ENCODE peak calls at places on chromosomes 2 and 18, in eight cellular contexts. One of them, this sample, is unnamed.

GRCh38 chr2:227796044-227796780 is 17.4 kb upstream of the CCL20 start:
- DNase-seq in activated gamma-delta T cell treated with Interleukin-2 at 50 U/mL for 16 hours: no peak
- DNase-seq in Caki2: peak
- DNase-seq in CD8-positive, alpha-beta T cell: no peak
- DNase-seq in fibroblast of lung: no peak
- DNase-seq in A549: peak
- DNase-seq in HEK293T: no peak
- DNase-seq in GM23248: no peak
- DNase-seq in this sample: no peak

GRCh38 chr18:4293337-4293736 is 161.8 kb downstream of the DLGAP1 start:
- DNase-seq in activated gamma-delta T cell treated with Interleukin-2 at 50 U/mL for 16 hours: no peak
- DNase-seq in Caki2: no peak
- DNase-seq in CD8-positive, alpha-beta T cell: no peak
- DNase-seq in fibroblast of lung: no peak
- DNase-seq in A549: no peak
- DNase-seq in HEK293T: no peak
- DNase-seq in GM23248: no peak
- DNase-seq in this sample: no peak

GRCh38 chr18:57982372-57983021 is 61.5 kb upstream of the NEDD4L start:
- DNase-seq in activated gamma-delta T cell treated with Interleukin-2 at 50 U/mL for 16 hours: no peak
- DNase-seq in Caki2: no peak
- DNase-seq in CD8-positive, alpha-beta T cell: no peak
- DNase-seq in fibroblast of lung: no peak
- DNase-seq in A549: no peak
- DNase-seq in HEK293T: no peak
- DNase-seq in GM23248: no peak
- DNase-seq in this sample: no peak

GRCh38 chr18:39396168-39396567 is 1830.6 kb upstream of the CELF4 start:
- DNase-seq in activated gamma-delta T cell treated with Interleukin-2 at 50 U/mL for 16 hours: no peak
- DNase-seq in Caki2: no peak
- DNase-seq in CD8-positive, alpha-beta T cell: no peak
- DNase-seq in fibroblast of lung: no peak
- DNase-seq in A549: no peak
- DNase-seq in HEK293T: no peak
- DNase-seq in GM23248: no peak
- DNase-seq in this sample: no peak

GRCh38 chr2:8495189-8495855 is 186.5 kb upstream of the ID2 start:
- DNase-seq in activated gamma-delta T cell treated with Interleukin-2 at 50 U/mL for 16 hours: no peak
- DNase-seq in Caki2: no peak
- DNase-seq in CD8-positive, alpha-beta T cell: no peak
- DNase-seq in fibroblast of lung: no peak
- DNase-seq in A549: no peak
- DNase-seq in HEK293T: no peak
- DNase-seq in GM23248: no peak
- DNase-seq in this sample: no peak

GRCh38 chr18:63409301-63409700 is 13.0 kb downstream of the VPS4B start:
- DNase-seq in activated gamma-delta T cell treated with Interleukin-2 at 50 U/mL for 16 hours: no peak
- DNase-seq in Caki2: no peak
- DNase-seq in CD8-positive, alpha-beta T cell: no peak
- DNase-seq in fibroblast of lung: peak
- DNase-seq in A549: no peak
- DNase-seq in HEK293T: no peak
- DNase-seq in GM23248: no peak
- DNase-seq in this sample: no peak

GRCh38 chr2:196234672-196235071 is 63.3 kb upstream of the STK17B start:
- DNase-seq in activated gamma-delta T cell treated with Interleukin-2 at 50 U/mL for 16 hours: peak
- DNase-seq in Caki2: no peak
- DNase-seq in CD8-positive, alpha-beta T cell: peak
- DNase-seq in fibroblast of lung: peak
- DNase-seq in A549: no peak
- DNase-seq in HEK293T: no peak
- DNase-seq in GM23248: peak
- DNase-seq in this sample: no peak

GRCh38 chr18:31931163-31931885 is 11.6 kb downstream of the TRAPPC8 start:
- DNase-seq in activated gamma-delta T cell treated with Interleukin-2 at 50 U/mL for 16 hours: no peak
- DNase-seq in Caki2: no peak
- DNase-seq in CD8-positive, alpha-beta T cell: no peak
- DNase-seq in fibroblast of lung: no peak
- DNase-seq in A549: no peak
- DNase-seq in HEK293T: peak
- DNase-seq in GM23248: peak
- DNase-seq in this sample: peak

GRCh38 chr18:46590103-46590502 is 66.9 kb downstream of the LOXHD1 start:
- DNase-seq in activated gamma-delta T cell treated with Interleukin-2 at 50 U/mL for 16 hours: no peak
- DNase-seq in Caki2: no peak
- DNase-seq in CD8-positive, alpha-beta T cell: no peak
- DNase-seq in fibroblast of lung: no peak
- DNase-seq in A549: no peak
- DNase-seq in HEK293T: no peak
- DNase-seq in GM23248: no peak
- DNase-seq in this sample: no peak

GRCh38 chr18:11398625-11399024 is 210.8 kb upstream of the SLC35G4 start:
- DNase-seq in activated gamma-delta T cell treated with Interleukin-2 at 50 U/mL for 16 hours: no peak
- DNase-seq in Caki2: no peak
- DNase-seq in CD8-positive, alpha-beta T cell: no peak
- DNase-seq in fibroblast of lung: peak
- DNase-seq in A549: no peak
- DNase-seq in HEK293T: no peak
- DNase-seq in GM23248: peak
- DNase-seq in this sample: no peak

GRCh38 chr2:20882466-20883170 is 59.7 kb upstream of the LDAH start:
- DNase-seq in activated gamma-delta T cell treated with Interleukin-2 at 50 U/mL for 16 hours: no peak
- DNase-seq in Caki2: no peak
- DNase-seq in CD8-positive, alpha-beta T cell: no peak
- DNase-seq in fibroblast of lung: no peak
- DNase-seq in A549: no peak
- DNase-seq in HEK293T: no peak
- DNase-seq in GM23248: no peak
- DNase-seq in this sample: no peak

GRCh38 chr2:1641498-1641897 is 102.8 kb downstream of the PXDN start:
- DNase-seq in activated gamma-delta T cell treated with Interleukin-2 at 50 U/mL for 16 hours: no peak
- DNase-seq in Caki2: no peak
- DNase-seq in CD8-positive, alpha-beta T cell: no peak
- DNase-seq in fibroblast of lung: peak
- DNase-seq in A549: no peak
- DNase-seq in HEK293T: no peak
- DNase-seq in GM23248: no peak
- DNase-seq in this sample: peak

GRCh38 chr18:50623694-50624352 is 63.9 kb downstream of the MAPK4 start:
- DNase-seq in activated gamma-delta T cell treated with Interleukin-2 at 50 U/mL for 16 hours: no peak
- DNase-seq in Caki2: no peak
- DNase-seq in CD8-positive, alpha-beta T cell: no peak
- DNase-seq in fibroblast of lung: no peak
- DNase-seq in A549: no peak
- DNase-seq in HEK293T: no peak
- DNase-seq in GM23248: no peak
- DNase-seq in this sample: no peak

GRCh38 chr18:67509711-67510110 is 6.8 kb downstream of the DSEL start:
- DNase-seq in activated gamma-delta T cell treated with Interleukin-2 at 50 U/mL for 16 hours: no peak
- DNase-seq in Caki2: no peak
- DNase-seq in CD8-positive, alpha-beta T cell: no peak
- DNase-seq in fibroblast of lung: peak
- DNase-seq in A549: no peak
- DNase-seq in HEK293T: no peak
- DNase-seq in GM23248: peak
- DNase-seq in this sample: no peak

GRCh38 chr2:117794668-117795067 is 19.8 kb upstream of the DDX18 start:
- DNase-seq in activated gamma-delta T cell treated with Interleukin-2 at 50 U/mL for 16 hours: no peak
- DNase-seq in Caki2: no peak
- DNase-seq in CD8-positive, alpha-beta T cell: no peak
- DNase-seq in fibroblast of lung: no peak
- DNase-seq in A549: no peak
- DNase-seq in HEK293T: no peak
- DNase-seq in GM23248: peak
- DNase-seq in this sample: no peak

GRCh38 chr2:30208453-30208852 is 22.9 kb upstream of the LBH start:
- DNase-seq in activated gamma-delta T cell treated with Interleukin-2 at 50 U/mL for 16 hours: no peak
- DNase-seq in Caki2: peak
- DNase-seq in CD8-positive, alpha-beta T cell: peak
- DNase-seq in fibroblast of lung: peak
- DNase-seq in A549: peak
- DNase-seq in HEK293T: peak
- DNase-seq in GM23248: peak
- DNase-seq in this sample: peak

GRCh38 chr2:34401186-34401585 is 802.1 kb upstream of the FAM98A start:
- DNase-seq in activated gamma-delta T cell treated with Interleukin-2 at 50 U/mL for 16 hours: no peak
- DNase-seq in Caki2: no peak
- DNase-seq in CD8-positive, alpha-beta T cell: no peak
- DNase-seq in fibroblast of lung: no peak
- DNase-seq in A549: no peak
- DNase-seq in HEK293T: no peak
- DNase-seq in GM23248: peak
- DNase-seq in this sample: no peak

GRCh38 chr2:240437181-240437860 is 1.9 kb downstream of the GPC1 start:
- DNase-seq in activated gamma-delta T cell treated with Interleukin-2 at 50 U/mL for 16 hours: no peak
- DNase-seq in Caki2: no peak
- DNase-seq in CD8-positive, alpha-beta T cell: no peak
- DNase-seq in fibroblast of lung: no peak
- DNase-seq in A549: no peak
- DNase-seq in HEK293T: no peak
- DNase-seq in GM23248: no peak
- DNase-seq in this sample: no peak

GRCh38 chr18:71287268-71287667 is 998.4 kb downstream of the SOCS6 start:
- DNase-seq in activated gamma-delta T cell treated with Interleukin-2 at 50 U/mL for 16 hours: no peak
- DNase-seq in Caki2: no peak
- DNase-seq in CD8-positive, alpha-beta T cell: no peak
- DNase-seq in fibroblast of lung: no peak
- DNase-seq in A549: no peak
- DNase-seq in HEK293T: no peak
- DNase-seq in GM23248: no peak
- DNase-seq in this sample: no peak

GRCh38 chr2:170554278-170554955 is 160.7 kb upstream of the SP5 start:
- DNase-seq in activated gamma-delta T cell treated with Interleukin-2 at 50 U/mL for 16 hours: no peak
- DNase-seq in Caki2: no peak
- DNase-seq in CD8-positive, alpha-beta T cell: no peak
- DNase-seq in fibroblast of lung: peak
- DNase-seq in A549: no peak
- DNase-seq in HEK293T: no peak
- DNase-seq in GM23248: peak
- DNase-seq in this sample: peak

GRCh38 chr2:70141754-70142589 is 48.8 kb downstream of the C2orf42 start:
- DNase-seq in activated gamma-delta T cell treated with Interleukin-2 at 50 U/mL for 16 hours: peak
- DNase-seq in Caki2: no peak
- DNase-seq in CD8-positive, alpha-beta T cell: peak
- DNase-seq in fibroblast of lung: peak
- DNase-seq in A549: peak
- DNase-seq in HEK293T: no peak
- DNase-seq in GM23248: peak
- DNase-seq in this sample: no peak

GRCh38 chr2:185472574-185472973 is 266.0 kb upstream of the FSIP2 start:
- DNase-seq in activated gamma-delta T cell treated with Interleukin-2 at 50 U/mL for 16 hours: no peak
- DNase-seq in Caki2: no peak
- DNase-seq in CD8-positive, alpha-beta T cell: no peak
- DNase-seq in fibroblast of lung: no peak
- DNase-seq in A549: no peak
- DNase-seq in HEK293T: no peak
- DNase-seq in GM23248: no peak
- DNase-seq in this sample: no peak

GRCh38 chr2:177165731-177166711 is 46.6 kb upstream of the HNRNPA3 start:
- DNase-seq in activated gamma-delta T cell treated with Interleukin-2 at 50 U/mL for 16 hours: no peak
- DNase-seq in Caki2: no peak
- DNase-seq in CD8-positive, alpha-beta T cell: no peak
- DNase-seq in fibroblast of lung: peak
- DNase-seq in A549: peak
- DNase-seq in HEK293T: no peak
- DNase-seq in GM23248: peak
- DNase-seq in this sample: peak

GRCh38 chr2:224160917-224161316 is 121.8 kb upstream of the SERPINE2 start:
- DNase-seq in activated gamma-delta T cell treated with Interleukin-2 at 50 U/mL for 16 hours: no peak
- DNase-seq in Caki2: no peak
- DNase-seq in CD8-positive, alpha-beta T cell: no peak
- DNase-seq in fibroblast of lung: peak
- DNase-seq in A549: no peak
- DNase-seq in HEK293T: no peak
- DNase-seq in GM23248: peak
- DNase-seq in this sample: peak

GRCh38 chr2:128746356-128746755 is 427.7 kb upstream of the HS6ST1 start:
- DNase-seq in activated gamma-delta T cell treated with Interleukin-2 at 50 U/mL for 16 hours: no peak
- DNase-seq in Caki2: no peak
- DNase-seq in CD8-positive, alpha-beta T cell: no peak
- DNase-seq in fibroblast of lung: peak
- DNase-seq in A549: no peak
- DNase-seq in HEK293T: no peak
- DNase-seq in GM23248: no peak
- DNase-seq in this sample: no peak

GRCh38 chr2:85741811-85742507 is 11.8 kb upstream of the ATOH8 start:
- DNase-seq in activated gamma-delta T cell treated with Interleukin-2 at 50 U/mL for 16 hours: no peak
- DNase-seq in Caki2: peak
- DNase-seq in CD8-positive, alpha-beta T cell: no peak
- DNase-seq in fibroblast of lung: peak
- DNase-seq in A549: peak
- DNase-seq in HEK293T: no peak
- DNase-seq in GM23248: peak
- DNase-seq in this sample: peak

GRCh38 chr2:152506843-152507242 is 171.9 kb downstream of the FMNL2 start:
- DNase-seq in activated gamma-delta T cell treated with Interleukin-2 at 50 U/mL for 16 hours: no peak
- DNase-seq in Caki2: peak
- DNase-seq in CD8-positive, alpha-beta T cell: no peak
- DNase-seq in fibroblast of lung: no peak
- DNase-seq in A549: peak
- DNase-seq in HEK293T: no peak
- DNase-seq in GM23248: peak
- DNase-seq in this sample: peak

GRCh38 chr2:46446871-46447568 is 32.3 kb upstream of the TMEM247 start:
- DNase-seq in activated gamma-delta T cell treated with Interleukin-2 at 50 U/mL for 16 hours: no peak
- DNase-seq in Caki2: no peak
- DNase-seq in CD8-positive, alpha-beta T cell: no peak
- DNase-seq in fibroblast of lung: peak
- DNase-seq in A549: no peak
- DNase-seq in HEK293T: no peak
- DNase-seq in GM23248: no peak
- DNase-seq in this sample: no peak

GRCh38 chr18:79788096-79789085 is 9.3 kb upstream of the KCNG2 start:
- DNase-seq in activated gamma-delta T cell treated with Interleukin-2 at 50 U/mL for 16 hours: no peak
- DNase-seq in Caki2: no peak
- DNase-seq in CD8-positive, alpha-beta T cell: no peak
- DNase-seq in fibroblast of lung: no peak
- DNase-seq in A549: no peak
- DNase-seq in HEK293T: no peak
- DNase-seq in GM23248: peak
- DNase-seq in this sample: no peak

GRCh38 chr18:11859903-11860407 is 8.7 kb downstream of the CHMP1B start:
- DNase-seq in activated gamma-delta T cell treated with Interleukin-2 at 50 U/mL for 16 hours: no peak
- DNase-seq in Caki2: peak
- DNase-seq in CD8-positive, alpha-beta T cell: no peak
- DNase-seq in fibroblast of lung: peak
- DNase-seq in A549: peak
- DNase-seq in HEK293T: no peak
- DNase-seq in GM23248: peak
- DNase-seq in this sample: peak

GRCh38 chr2:120592084-120592483 is 143.6 kb upstream of the GLI2 start:
- DNase-seq in activated gamma-delta T cell treated with Interleukin-2 at 50 U/mL for 16 hours: no peak
- DNase-seq in Caki2: no peak
- DNase-seq in CD8-positive, alpha-beta T cell: no peak
- DNase-seq in fibroblast of lung: no peak
- DNase-seq in A549: no peak
- DNase-seq in HEK293T: no peak
- DNase-seq in GM23248: no peak
- DNase-seq in this sample: no peak

This sample was measured in dermis microvascular lymphatic vessel endothelial cell.